ENCODE peak calls at places on chromosomes 3 and 15, in six cellular contexts. Y, X, Z, P, A and M are unnamed samples.

GRCh38 chr15:75843618-75844610 is 667 bp downstream of the UBE2Q2 start:
- DNase-seq in P (peak; percentile 34), A (peak; percentile 22), X (peak; percentile 52), Z (peak; percentile 68), Y (no peak), M (peak; percentile 69)

GRCh38 chr3:196288141-196288460 is 575 bp upstream of the PCYT1A start:
- DNase-seq in Z (no peak), Y (no peak), X (no peak), A (no peak), P (peak; percentile 9), M (no peak)

GRCh38 chr3:179289295-179289694 is 33.5 kb upstream of the ZNF639 start:
- DNase-seq in Y (no peak), Z (no peak), X (no peak), P (no peak), A (no peak), M (no peak)

GRCh38 chr3:147360936-147361670 is 45.2 kb downstream of the ZIC4 start:
- DNase-seq in A (no peak), X (no peak), Y (no peak), P (no peak), Z (no peak), M (no peak)

GRCh38 chr15:29242466-29243242 is 27.0 kb downstream of the NSMCE3 start:
- DNase-seq in Z (no peak), P (no peak), Y (no peak), X (no peak), A (no peak), M (no peak)

GRCh38 chr15:89175617-89176191 is 45.7 kb downstream of the RLBP1 start:
- DNase-seq in Z (no peak), Y (no peak), X (no peak), A (no peak), P (no peak), M (no peak)

GRCh38 chr3:117892431-117892841 is 1142.2 kb downstream of the IGSF11 start:
- DNase-seq in P (no peak), Z (no peak), Y (no peak), X (no peak), A (no peak), M (no peak)

GRCh38 chr3:173396191-173397041 is 1.1 kb upstream of the NLGN1 start:
- DNase-seq in Y (no peak), X (no peak), Z (no peak), A (no peak), P (no peak), M (peak; percentile 28)

GRCh38 chr3:52379610-52380009 is 63.5 kb downstream of the DNAH1 start:
- DNase-seq in X (no peak), A (no peak), Z (no peak), P (no peak), Y (no peak), M (no peak)

GRCh38 chr15:36896949-36897348 is 203.4 kb downstream of the MEIS2 start:
- DNase-seq in A (no peak), Y (no peak), P (no peak), Z (no peak), X (no peak), M (no peak)

GRCh38 chr15:78208887-78209645 is 25.3 kb downstream of the ACSBG1 start:
- DNase-seq in A (no peak), X (peak; percentile 37), Y (no peak), Z (no peak), P (no peak), M (peak; percentile 75)

GRCh38 chr3:42228796-42229195 is 37.2 kb downstream of the CCK start:
- DNase-seq in Y (no peak), A (peak; percentile 37), Z (no peak), P (no peak), X (no peak), M (no peak)

GRCh38 chr3:151750181-151750580 is 16.5 kb downstream of the AADACL2 start:
- DNase-seq in Z (no peak), X (no peak), Y (no peak), P (no peak), A (no peak), M (no peak)

GRCh38 chr3:18580268-18580667 is 155.1 kb upstream of the SATB1 start:
- DNase-seq in Y (no peak), A (no peak), Z (no peak), X (no peak), P (no peak), M (no peak)

GRCh38 chr3:45547764-45548683 is 46.5 kb upstream of the LIMD1 start:
- DNase-seq in Y (peak; percentile 98), X (no peak), A (peak; percentile 64), Z (no peak), P (no peak), M (no peak)

GRCh38 chr15:20671665-20672064 is 130.1 kb upstream of the GOLGA6L6 start:
- DNase-seq in Z (no peak), A (no peak), P (no peak), X (no peak), Y (no peak), M (no peak)

GRCh38 chr3:159171333-159171732 is 369.5 kb downstream of the MFSD1 start:
- DNase-seq in A (no peak), Z (no peak), X (no peak), Y (no peak), P (no peak), M (no peak)

GRCh38 chr15:64513823-64514222 is 53.4 kb downstream of the ZNF609 start:
- DNase-seq in Z (no peak), X (no peak), A (no peak), P (no peak), Y (no peak), M (no peak)

GRCh38 chr3:136055491-136055890 is 90.0 kb downstream of the PPP2R3A start:
- DNase-seq in Z (no peak), Y (no peak), A (peak; percentile 10), X (no peak), P (no peak), M (no peak)

GRCh38 chr15:62035256-62035908 is 24.9 kb downstream of the VPS13C start:
- DNase-seq in Z (no peak), P (no peak), Y (peak; percentile 42), X (no peak), A (peak; percentile 50), M (no peak)

GRCh38 chr15:75454471-75455418 is 3.3 kb upstream of the SIN3A start:
- DNase-seq in Y (no peak), X (peak; percentile 67), P (peak; percentile 61), A (peak; percentile 42), Z (peak; percentile 75), M (peak; percentile 86)

GRCh38 chr3:72032435-72033118 is 247.6 kb upstream of the PROK2 start:
- DNase-seq in X (no peak), Z (no peak), A (no peak), Y (no peak), P (no peak), M (no peak)

GRCh38 chr15:83554558-83554957 is 99.4 kb upstream of the ADAMTSL3 start:
- DNase-seq in Y (no peak), A (no peak), P (no peak), Z (no peak), X (no peak), M (no peak)

GRCh38 chr15:83556754-83557153 is 97.2 kb upstream of the ADAMTSL3 start:
- DNase-seq in P (no peak), Z (no peak), A (no peak), X (no peak), Y (no peak), M (no peak)

GRCh38 chr15:83558146-83558545 is 95.8 kb upstream of the ADAMTSL3 start:
- DNase-seq in X (no peak), P (no peak), A (no peak), Y (no peak), Z (no peak), M (no peak)

GRCh38 chr15:83555383-83555782 is 98.5 kb upstream of the ADAMTSL3 start:
- DNase-seq in Y (no peak), Z (no peak), P (no peak), A (no peak), X (no peak), M (no peak)

DNA sequence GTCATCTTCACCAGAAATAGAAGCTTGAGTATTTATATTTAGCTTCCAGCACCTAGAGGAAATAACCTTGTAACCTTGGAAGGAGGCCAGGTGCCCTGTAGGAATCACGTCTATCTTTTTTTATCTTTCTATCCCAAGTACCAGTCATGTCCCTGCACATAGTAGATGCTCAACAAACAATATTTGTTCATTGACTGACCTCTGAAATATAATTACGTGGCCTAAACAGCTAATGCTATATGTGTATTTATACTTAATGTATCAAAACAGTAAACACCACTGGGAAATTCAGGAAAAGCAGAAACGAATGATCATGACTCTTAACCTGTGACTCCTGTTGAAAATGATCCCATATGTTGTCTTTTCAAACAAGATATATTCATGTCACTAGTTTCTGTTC is 97.9 kb upstream of the ADAMTSL3 start:
- DNase-seq in Z (no peak), P (no peak), X (no peak), Y (no peak), A (no peak), M (no peak)
- TF ChIP-seq CTCF in Z (no peak), P (no peak), X (no peak), Y (no peak), A (no peak), M (no peak)

GRCh38 chr3:56302417-56302816 is 165.8 kb downstream of the ERC2 start:
- DNase-seq in P (no peak), X (no peak), A (no peak), Z (no peak), Y (no peak), M (no peak)
- TF ChIP-seq CTCF in P (no peak), X (no peak), A (no peak), Z (no peak), Y (peak; percentile 36), M (no peak)

GRCh38 chr3:182258538-182259177 is 534.6 kb upstream of the ATP11B start:
- DNase-seq in A (no peak), P (no peak), Z (no peak), X (no peak), Y (no peak), M (peak; percentile 50)
- TF ChIP-seq CTCF in A (peak; percentile 56), P (no peak), Z (no peak), X (peak; percentile 23), Y (no peak), M (peak; percentile 62)

DNA sequence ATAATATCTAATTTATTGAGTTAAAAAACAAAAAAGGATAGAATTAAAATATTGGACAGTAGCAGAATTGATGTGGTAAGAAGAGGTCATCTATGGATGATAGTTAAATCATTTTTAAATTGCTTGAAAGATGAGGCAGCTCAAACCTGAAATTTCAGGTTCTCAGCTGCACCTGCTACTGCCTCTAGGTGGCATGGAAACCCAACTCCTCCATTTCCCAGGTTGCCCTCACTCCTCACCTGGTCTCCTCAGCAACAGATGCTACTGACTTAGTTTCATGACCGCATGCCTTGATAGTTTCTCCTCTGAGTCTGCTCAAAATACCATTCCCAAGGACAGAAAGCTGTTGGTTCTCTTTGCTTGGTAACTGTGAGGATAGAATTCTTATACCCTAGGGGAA is 148.1 kb downstream of the ABHD5 start:
- DNase-seq in A (no peak), X (no peak), Y (no peak), P (no peak), Z (no peak), M (no peak)
- TF ChIP-seq CTCF in A (peak; percentile 30), X (no peak), Y (no peak), P (no peak), Z (no peak), M (peak; percentile 16)